ENCODE peak calls at places on chromosome 2, in seven cellular contexts. M is stromal cell of bone marrow, B is GM23338, D is endothelial cell, T is AML-193, S is NCI-H2029 treated with DMSO at 0.1 percent for 48 hours, K is HEK293T. X is an unnamed sample.

GRCh38 chr2:14492920-14493503 is 139.5 kb upstream of the LRATD1 start:
- DNase-seq in D (no peak), K (no peak), B (peak; percentile 7), S (no peak), T (no peak), M (peak; percentile 71), X (no peak)

GRCh38 chr2:64819774-64820688 is 166.3 kb upstream of the SERTAD2 start:
- DNase-seq in S (no peak), K (no peak), M (no peak), T (no peak), B (no peak), D (no peak), X (peak; percentile 44)

GRCh38 chr2:25618676-25619075 is 54.7 kb downstream of the DTNB start:
- DNase-seq in D (no peak), M (peak; percentile 65), T (no peak), B (no peak), K (no peak), S (peak; percentile 61), X (no peak)

GRCh38 chr2:127535941-127536340 is 458 bp downstream of the MYO7B start:
- DNase-seq in M (no peak), B (no peak), S (no peak), T (no peak), D (no peak), K (no peak), X (no peak)

GRCh38 chr2:169119117-169119770 is 49.9 kb downstream of the DHRS9 start:
- DNase-seq in M (no peak), D (no peak), B (no peak), S (no peak), T (no peak), K (no peak), X (no peak)

GRCh38 chr2:21220930-21221329 is 97.2 kb downstream of the TDRD15 start:
- DNase-seq in D (no peak), M (no peak), B (no peak), K (no peak), T (no peak), S (no peak), X (no peak)

GRCh38 chr2:163641986-163642385 is 93.8 kb downstream of the FIGN start:
- DNase-seq in M (peak; percentile 34), D (no peak), T (no peak), B (no peak), S (no peak), K (no peak), X (no peak)

GRCh38 chr2:120803764-120804335 is 68.2 kb downstream of the GLI2 start:
- DNase-seq in T (no peak), D (no peak), K (no peak), B (no peak), S (no peak), M (no peak), X (no peak)

X was measured in Kasumi-1.